ENCODE peak calls at places on chromosome 16, in four cellular contexts. One of them, this sample, is unnamed.

GRCh38 chr16:85616608-85617311 is 3.6 kb downstream of the GSE1 start:
- DNase-seq in IMR-90: no peak
- DNase-seq in H9: no peak
- DNase-seq in mesendoderm: no peak
- DNase-seq in this sample: no peak

GRCh38 chr16:12171206-12171605 is 194.7 kb downstream of the SNX29 start:
- DNase-seq in IMR-90: peak; percentile 81
- DNase-seq in H9: no peak
- DNase-seq in mesendoderm: no peak
- DNase-seq in this sample: no peak

GRCh38 chr16:87086156-87086555 is 231.0 kb downstream of the C16orf95 start:
- DNase-seq in IMR-90: peak; percentile 67
- DNase-seq in H9: no peak
- DNase-seq in mesendoderm: no peak
- DNase-seq in this sample: no peak

GRCh38 chr16:6709736-6710135 is 622.9 kb upstream of the RBFOX1 start:
- DNase-seq in IMR-90: no peak
- DNase-seq in H9: no peak
- DNase-seq in mesendoderm: no peak
- DNase-seq in this sample: no peak

GRCh38 chr16:83977056-83977815 is 9.2 kb downstream of the NECAB2 start:
- DNase-seq in IMR-90: no peak
- DNase-seq in H9: no peak
- DNase-seq in mesendoderm: no peak
- DNase-seq in this sample: no peak

GRCh38 chr16:70747703-70748631 is 53.0 kb downstream of the VAC14 start:
- DNase-seq in IMR-90: peak; percentile 16
- DNase-seq in H9: no peak
- DNase-seq in mesendoderm: peak; percentile 57
- DNase-seq in this sample: no peak

GRCh38 chr16:26740771-26741170 is 326.0 kb upstream of the C16orf82 start:
- DNase-seq in IMR-90: no peak
- DNase-seq in H9: no peak
- DNase-seq in mesendoderm: no peak
- DNase-seq in this sample: no peak

GRCh38 chr16:84603115-84603816 is 14.6 kb downstream of the COTL1 start:
- DNase-seq in IMR-90: peak; percentile 99
- DNase-seq in H9: no peak
- DNase-seq in mesendoderm: no peak
- DNase-seq in this sample: no peak

GRCh38 chr16:1471569-1472194 is 3.1 kb downstream of the CLCN7 start:
- DNase-seq in IMR-90: no peak
- DNase-seq in H9: no peak
- DNase-seq in mesendoderm: no peak
- DNase-seq in this sample: no peak

GRCh38 chr16:78484509-78485058 is 385.1 kb downstream of the WWOX start:
- DNase-seq in IMR-90: no peak
- DNase-seq in H9: no peak
- DNase-seq in mesendoderm: no peak
- DNase-seq in this sample: no peak

GRCh38 chr16:86584071-86584685 is 5.8 kb downstream of the FOXL1 start:
- DNase-seq in IMR-90: no peak
- DNase-seq in H9: no peak
- DNase-seq in mesendoderm: no peak
- DNase-seq in this sample: no peak

GRCh38 chr16:55497558-55497957 is 11.3 kb upstream of the LPCAT2 start:
- DNase-seq in IMR-90: no peak
- DNase-seq in H9: no peak
- DNase-seq in mesendoderm: no peak
- DNase-seq in this sample: no peak

GRCh38 chr16:35745821-35746248 is 2286.4 kb downstream of the TP53TG3F start:
- DNase-seq in IMR-90: no peak
- DNase-seq in H9: no peak
- DNase-seq in mesendoderm: no peak
- DNase-seq in this sample: no peak

GRCh38 chr16:89115216-89115949 is 21.7 kb downstream of the ACSF3 start:
- DNase-seq in IMR-90: no peak
- DNase-seq in H9: no peak
- DNase-seq in mesendoderm: no peak
- DNase-seq in this sample: no peak

GRCh38 chr16:56632160-56632847 is at the start of gene MT1M:
- DNase-seq in IMR-90: no peak
- DNase-seq in H9: no peak
- DNase-seq in mesendoderm: peak; percentile 32
- DNase-seq in this sample: peak; percentile 75

GRCh38 chr16:29925173-29925804 is 737 bp downstream of the KCTD13 start:
- DNase-seq in IMR-90: no peak
- DNase-seq in H9: no peak
- DNase-seq in mesendoderm: no peak
- DNase-seq in this sample: no peak

DNA sequence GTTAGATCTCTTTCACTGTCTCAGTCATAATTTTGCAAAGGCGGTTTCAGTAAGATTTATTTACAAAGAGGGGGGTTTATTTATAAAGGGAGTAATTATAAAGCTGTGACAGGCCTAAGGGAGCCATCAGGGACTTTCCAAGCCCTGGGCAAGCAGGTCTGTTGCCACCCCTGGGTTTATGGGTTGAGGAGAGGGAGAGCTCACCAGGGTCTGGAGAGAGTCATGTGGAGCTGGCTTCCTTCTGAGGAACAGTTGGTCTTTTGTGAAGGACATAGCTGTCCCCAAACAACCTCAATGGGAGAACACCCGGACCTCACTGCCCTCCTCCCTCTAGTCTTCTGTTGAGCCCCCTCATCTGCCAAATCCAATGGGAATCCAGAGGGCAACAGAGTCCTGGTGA is 9.8 kb downstream of the ITGAM start:
- DNase-seq in IMR-90: no peak
- DNase-seq in H9: no peak
- DNase-seq in mesendoderm: no peak
- DNase-seq in this sample: no peak
- H3K56ac ChIP-seq in IMR-90: no peak overlapping the region
- H3K56ac ChIP-seq in H9: no peak overlapping the region
- H3K56ac ChIP-seq in mesendoderm: no peak overlapping the region
- H3K56ac ChIP-seq in this sample: no peak overlapping the region

DNA sequence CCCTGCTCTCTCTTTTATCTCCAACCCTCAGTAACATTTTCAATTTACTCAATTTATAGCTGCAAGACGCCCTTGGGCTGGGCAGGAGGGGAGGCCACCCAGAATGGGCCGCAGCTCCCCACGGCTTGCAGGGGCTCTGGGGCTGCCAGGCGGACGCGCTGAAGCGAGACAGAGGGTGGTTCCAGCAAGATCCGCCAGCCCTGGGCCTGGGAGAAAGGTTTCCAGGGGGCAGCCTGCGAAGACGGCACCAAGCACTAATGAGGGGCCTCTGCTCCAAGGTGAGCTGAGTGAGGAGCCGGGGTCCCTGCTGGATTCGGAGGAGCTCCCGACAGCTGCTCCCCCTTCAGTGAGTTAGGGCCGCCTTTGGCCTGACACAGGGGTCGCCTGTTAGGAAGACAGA is 54.8 kb upstream of the ZNF423 start:
- DNase-seq in IMR-90: no peak
- DNase-seq in H9: no peak
- DNase-seq in mesendoderm: no peak
- DNase-seq in this sample: peak; percentile 49
- H3K56ac ChIP-seq in IMR-90: no peak overlapping the region
- H3K56ac ChIP-seq in H9: no peak overlapping the region
- H3K56ac ChIP-seq in mesendoderm: no peak overlapping the region
- H3K56ac ChIP-seq in this sample: no peak overlapping the region

DNA sequence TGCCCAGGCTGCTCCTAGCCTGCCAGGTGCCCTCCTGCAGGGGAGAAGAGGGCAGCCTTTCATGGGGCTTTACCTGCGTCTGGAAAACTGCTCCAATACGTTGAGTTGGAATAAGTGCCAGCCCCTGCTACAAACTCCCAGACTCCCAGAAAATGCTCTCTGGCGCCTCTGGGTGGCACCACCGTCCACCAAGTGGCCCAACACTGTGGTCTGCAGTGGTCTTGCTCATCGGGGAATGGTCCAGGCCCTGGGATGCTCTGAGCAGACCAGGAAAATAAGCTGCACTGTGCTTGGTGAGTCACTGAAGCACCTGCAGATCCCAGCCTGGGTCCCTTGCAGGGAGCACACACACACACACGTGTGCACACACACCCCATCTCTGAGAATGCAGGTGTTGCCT is 20.8 kb downstream of the CDIP1 start:
- DNase-seq in IMR-90: peak; percentile 46
- DNase-seq in H9: peak; percentile 84
- DNase-seq in mesendoderm: peak; percentile 80
- DNase-seq in this sample: peak; percentile 79
- H3K56ac ChIP-seq in IMR-90: no peak overlapping the region
- H3K56ac ChIP-seq in H9: no peak overlapping the region
- H3K56ac ChIP-seq in mesendoderm: no peak overlapping the region
- H3K56ac ChIP-seq in this sample: no peak overlapping the region

GRCh38 chr16:57966133-57966805 is 4.7 kb downstream of the CNGB1 start:
- DNase-seq in IMR-90: no peak
- DNase-seq in H9: no peak
- DNase-seq in mesendoderm: no peak
- DNase-seq in this sample: no peak
- H3K56ac ChIP-seq in IMR-90: no peak overlapping the region
- H3K56ac ChIP-seq in H9: no peak overlapping the region
- H3K56ac ChIP-seq in mesendoderm: no peak overlapping the region
- H3K56ac ChIP-seq in this sample: no peak overlapping the region

DNA sequence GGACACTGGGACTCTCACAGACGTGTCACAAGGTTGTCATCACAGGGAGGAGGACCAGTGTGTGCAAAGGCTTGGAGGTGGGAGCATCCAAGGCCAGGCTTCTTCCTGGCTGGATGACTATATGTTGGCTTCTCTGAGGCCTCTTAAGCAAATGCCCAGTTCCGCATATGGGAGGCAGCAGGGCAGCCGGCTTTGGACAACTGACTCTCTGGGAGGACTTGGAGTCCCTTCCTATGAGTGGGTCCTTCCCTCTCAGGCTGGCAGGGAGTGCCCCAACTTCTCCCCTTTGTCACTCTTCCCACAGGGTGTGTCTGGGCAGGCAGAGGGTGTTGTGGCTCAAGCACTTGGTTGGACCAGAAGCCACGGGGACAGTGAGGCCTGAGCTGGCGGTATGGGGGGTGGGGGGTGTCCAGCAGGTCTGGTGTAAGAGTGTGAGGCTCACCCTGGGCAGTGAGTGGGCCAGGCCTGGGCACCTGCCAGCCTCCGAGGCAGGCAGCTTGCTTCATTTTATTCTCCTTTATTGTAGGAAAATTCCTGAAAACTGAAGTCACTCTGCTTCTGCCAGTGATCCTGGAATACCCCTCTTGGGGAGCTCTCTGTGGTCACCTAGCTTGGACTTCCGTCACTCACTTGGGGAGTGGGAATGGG is 14.9 kb downstream of the ADGRG1 start:
- DNase-seq in IMR-90: peak; percentile 70
- DNase-seq in H9: no peak
- DNase-seq in mesendoderm: peak; percentile 62
- DNase-seq in this sample: no peak
- H3K56ac ChIP-seq in IMR-90: no peak overlapping the region
- H3K56ac ChIP-seq in H9: no peak overlapping the region
- H3K56ac ChIP-seq in mesendoderm: no peak overlapping the region
- H3K56ac ChIP-seq in this sample: no peak overlapping the region

DNA sequence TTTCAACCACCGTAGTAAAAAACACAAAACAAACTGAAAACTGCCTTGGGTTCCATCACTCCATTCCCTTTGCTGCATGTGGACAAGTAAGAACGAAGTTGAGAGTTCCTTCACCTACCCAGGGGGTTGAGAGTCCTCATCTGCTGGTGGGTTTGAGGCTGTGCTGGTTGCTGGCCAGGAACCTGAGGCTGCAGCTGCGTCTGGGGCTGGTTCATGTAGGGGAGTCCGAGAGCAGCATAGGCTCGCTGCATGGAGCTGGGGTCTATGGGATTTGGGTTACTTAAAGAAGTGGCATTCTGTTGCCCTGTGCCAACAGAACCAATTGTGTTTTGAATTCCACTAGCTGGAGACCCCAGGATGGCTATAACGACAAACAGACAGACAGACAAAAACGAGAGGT is 65.2 kb upstream of the TRAP1 start:
- DNase-seq in IMR-90: no peak
- DNase-seq in H9: no peak
- DNase-seq in mesendoderm: no peak
- DNase-seq in this sample: no peak
- H3K56ac ChIP-seq in IMR-90: no peak overlapping the region
- H3K56ac ChIP-seq in H9: no peak overlapping the region
- H3K56ac ChIP-seq in mesendoderm: no peak overlapping the region
- H3K56ac ChIP-seq in this sample: no peak overlapping the region

GRCh38 chr16:4724661-4725270 is 9.3 kb downstream of the ANKS3 start:
- DNase-seq in IMR-90: no peak
- DNase-seq in H9: no peak
- DNase-seq in mesendoderm: no peak
- DNase-seq in this sample: no peak
- H3K56ac ChIP-seq in IMR-90: no peak overlapping the region
- H3K56ac ChIP-seq in H9: no peak overlapping the region
- H3K56ac ChIP-seq in mesendoderm: no peak overlapping the region
- H3K56ac ChIP-seq in this sample: no peak overlapping the region

GRCh38 chr16:9225527-9226316 is 134.3 kb downstream of the HAPSTR1 start:
- DNase-seq in IMR-90: no peak
- DNase-seq in H9: peak; percentile 72
- DNase-seq in mesendoderm: peak; percentile 59
- DNase-seq in this sample: no peak

GRCh38 chr16:9232102-9232501 is 140.7 kb downstream of the HAPSTR1 start:
- DNase-seq in IMR-90: no peak
- DNase-seq in H9: no peak
- DNase-seq in mesendoderm: no peak
- DNase-seq in this sample: no peak

GRCh38 chr16:9226924-9227323 is 135.5 kb downstream of the HAPSTR1 start:
- DNase-seq in IMR-90: no peak
- DNase-seq in H9: no peak
- DNase-seq in mesendoderm: no peak
- DNase-seq in this sample: no peak
- H3K56ac ChIP-seq in IMR-90: no peak overlapping the region
- H3K56ac ChIP-seq in H9: no peak overlapping the region
- H3K56ac ChIP-seq in mesendoderm: no peak overlapping the region
- H3K56ac ChIP-seq in this sample: no peak overlapping the region

DNA sequence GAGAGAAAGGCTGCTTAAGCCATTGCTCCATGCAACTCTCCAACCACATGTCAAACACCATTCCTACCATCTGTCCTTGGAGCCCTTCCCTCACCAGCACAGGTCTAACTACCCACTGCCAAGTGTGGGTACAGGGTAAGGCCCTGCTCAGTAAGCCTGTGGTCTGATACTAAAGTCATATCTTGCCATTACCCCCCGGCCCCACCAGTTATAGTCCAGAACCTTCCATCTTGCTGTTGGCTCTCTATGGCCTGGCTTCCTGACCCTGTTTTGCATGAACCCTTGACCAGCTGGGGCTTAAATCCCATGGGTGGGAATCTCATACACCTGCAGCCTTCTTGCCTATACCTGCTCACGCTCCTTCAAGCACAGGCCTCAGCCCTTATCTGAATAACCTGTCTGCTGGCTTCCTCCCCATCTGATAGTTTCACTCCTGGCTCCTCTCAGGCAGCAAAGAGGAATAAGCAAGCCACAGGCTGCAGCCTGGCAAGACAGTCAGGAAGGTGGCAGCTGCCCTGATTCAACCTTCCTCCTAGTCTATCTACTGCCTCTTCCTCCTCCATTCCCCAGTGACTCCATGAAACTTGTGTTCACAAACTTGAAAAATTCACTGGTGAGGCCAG is 64.1 kb downstream of the ZFHX3 start:
- DNase-seq in IMR-90: no peak
- DNase-seq in H9: no peak
- DNase-seq in mesendoderm: no peak
- DNase-seq in this sample: no peak
- H3K56ac ChIP-seq in IMR-90: no peak overlapping the region
- H3K56ac ChIP-seq in H9: no peak overlapping the region
- H3K56ac ChIP-seq in mesendoderm: no peak overlapping the region
- H3K56ac ChIP-seq in this sample: no peak overlapping the region